ENCODE peak calls at places on chromosomes 16 and 17, in five cellular contexts. One of them, this sample, is unnamed.

GRCh38 chr17:75250009-75250471 is 11.4 kb downstream of the GGA3 start:
- DNase-seq in T-helper 1 cell: peak
- DNase-seq in HuH-7: no peak
- DNase-seq in HEK293T: no peak
- DNase-seq in NCI-H446: no peak
- DNase-seq in this sample: no peak

GRCh38 chr17:58352843-58353719 is 1.1 kb upstream of the SUPT4H1 start:
- DNase-seq in T-helper 1 cell: no peak
- DNase-seq in HuH-7: no peak
- DNase-seq in HEK293T: peak
- DNase-seq in NCI-H446: no peak
- DNase-seq in this sample: no peak

GRCh38 chr16:2585651-2586081 is 47.8 kb downstream of the PDPK1 start:
- DNase-seq in T-helper 1 cell: no peak
- DNase-seq in HuH-7: no peak
- DNase-seq in HEK293T: no peak
- DNase-seq in NCI-H446: no peak
- DNase-seq in this sample: no peak

GRCh38 chr17:17506181-17506741 is 10.1 kb upstream of the RASD1 start:
- DNase-seq in T-helper 1 cell: no peak
- DNase-seq in HuH-7: no peak
- DNase-seq in HEK293T: no peak
- DNase-seq in NCI-H446: no peak
- DNase-seq in this sample: no peak

GRCh38 chr17:42194133-42194899 is at the start of gene GHDC:
- DNase-seq in T-helper 1 cell: peak
- DNase-seq in HuH-7: peak
- DNase-seq in HEK293T: peak
- DNase-seq in NCI-H446: peak
- DNase-seq in this sample: peak

GRCh38 chr16:23920446-23920845 is 84.7 kb downstream of the PRKCB start:
- DNase-seq in T-helper 1 cell: no peak
- DNase-seq in HuH-7: no peak
- DNase-seq in HEK293T: no peak
- DNase-seq in NCI-H446: no peak
- DNase-seq in this sample: no peak

GRCh38 chr16:49183911-49184310 is 97.7 kb downstream of the CBLN1 start:
- DNase-seq in T-helper 1 cell: no peak
- DNase-seq in HuH-7: peak
- DNase-seq in HEK293T: peak
- DNase-seq in NCI-H446: peak
- DNase-seq in this sample: no peak

GRCh38 chr16:53282975-53283946 is 151.0 kb upstream of the RBL2 start:
- DNase-seq in T-helper 1 cell: no peak
- DNase-seq in HuH-7: peak
- DNase-seq in HEK293T: peak
- DNase-seq in NCI-H446: peak
- DNase-seq in this sample: peak

GRCh38 chr16:85479972-85480726 is 133.0 kb upstream of the GSE1 start:
- DNase-seq in T-helper 1 cell: no peak
- DNase-seq in HuH-7: peak
- DNase-seq in HEK293T: peak
- DNase-seq in NCI-H446: no peak
- DNase-seq in this sample: no peak

GRCh38 chr16:27752241-27752640 is 202.3 kb downstream of the KATNIP start:
- DNase-seq in T-helper 1 cell: no peak
- DNase-seq in HuH-7: no peak
- DNase-seq in HEK293T: no peak
- DNase-seq in NCI-H446: no peak
- DNase-seq in this sample: no peak

GRCh38 chr16:49921791-49922456 is 66.0 kb upstream of the ZNF423 start:
- DNase-seq in T-helper 1 cell: no peak
- DNase-seq in HuH-7: peak
- DNase-seq in HEK293T: peak
- DNase-seq in NCI-H446: peak
- DNase-seq in this sample: peak

GRCh38 chr16:10961231-10961630 is 16.9 kb downstream of the CLEC16A start:
- DNase-seq in T-helper 1 cell: no peak
- DNase-seq in HuH-7: no peak
- DNase-seq in HEK293T: no peak
- DNase-seq in NCI-H446: no peak
- DNase-seq in this sample: no peak

GRCh38 chr17:44191941-44192496 is 5.2 kb downstream of the TMUB2 start:
- DNase-seq in T-helper 1 cell: no peak
- DNase-seq in HuH-7: no peak
- DNase-seq in HEK293T: no peak
- DNase-seq in NCI-H446: no peak
- DNase-seq in this sample: no peak

GRCh38 chr16:4649744-4650442 is 25.3 kb downstream of the MGRN1 start:
- DNase-seq in T-helper 1 cell: no peak
- DNase-seq in HuH-7: no peak
- DNase-seq in HEK293T: no peak
- DNase-seq in NCI-H446: no peak
- DNase-seq in this sample: no peak

GRCh38 chr16:3695610-3696369 is 21.5 kb downstream of the TRAP1 start:
- DNase-seq in T-helper 1 cell: no peak
- DNase-seq in HuH-7: peak
- DNase-seq in HEK293T: no peak
- DNase-seq in NCI-H446: no peak
- DNase-seq in this sample: no peak

GRCh38 chr16:71927383-71927782 is 32.1 kb downstream of the IST1 start:
- DNase-seq in T-helper 1 cell: no peak
- DNase-seq in HuH-7: no peak
- DNase-seq in HEK293T: no peak
- DNase-seq in NCI-H446: peak
- DNase-seq in this sample: peak

GRCh38 chr17:29884995-29885394 is 45.0 kb downstream of the SSH2 start:
- DNase-seq in T-helper 1 cell: no peak
- DNase-seq in HuH-7: no peak
- DNase-seq in HEK293T: no peak
- DNase-seq in NCI-H446: no peak
- DNase-seq in this sample: no peak

GRCh38 chr17:67181825-67182224 is 63.2 kb downstream of the HELZ start:
- DNase-seq in T-helper 1 cell: no peak
- DNase-seq in HuH-7: no peak
- DNase-seq in HEK293T: no peak
- DNase-seq in NCI-H446: no peak
- DNase-seq in this sample: no peak

GRCh38 chr16:19116711-19117449 is 3.1 kb downstream of the ITPRIPL2 start:
- DNase-seq in T-helper 1 cell: no peak
- DNase-seq in HuH-7: no peak
- DNase-seq in HEK293T: no peak
- DNase-seq in NCI-H446: no peak
- DNase-seq in this sample: no peak

GRCh38 chr17:62444063-62444462 is 20.4 kb downstream of the METTL2A start:
- DNase-seq in T-helper 1 cell: no peak
- DNase-seq in HuH-7: no peak
- DNase-seq in HEK293T: no peak
- DNase-seq in NCI-H446: no peak
- DNase-seq in this sample: no peak

GRCh38 chr16:678858-679807 is 1.1 kb upstream of the STUB1 start:
- DNase-seq in T-helper 1 cell: peak
- DNase-seq in HuH-7: no peak
- DNase-seq in HEK293T: peak
- DNase-seq in NCI-H446: peak
- DNase-seq in this sample: peak

GRCh38 chr16:63457869-63458268 is 1421.6 kb upstream of the CDH8 start:
- DNase-seq in T-helper 1 cell: no peak
- DNase-seq in HuH-7: no peak
- DNase-seq in HEK293T: no peak
- DNase-seq in NCI-H446: no peak
- DNase-seq in this sample: no peak

GRCh38 chr17:82937411-82938371 is 97.9 kb upstream of the ZNF750 start:
- DNase-seq in T-helper 1 cell: no peak
- DNase-seq in HuH-7: no peak
- DNase-seq in HEK293T: no peak
- DNase-seq in NCI-H446: no peak
- DNase-seq in this sample: no peak

GRCh38 chr17:39196820-39197331 is 593 bp downstream of the CACNB1 start:
- DNase-seq in T-helper 1 cell: no peak
- DNase-seq in HuH-7: no peak
- DNase-seq in HEK293T: no peak
- DNase-seq in NCI-H446: peak
- DNase-seq in this sample: no peak

GRCh38 chr17:40284085-40284713 is 3.5 kb upstream of the CDC6 start:
- DNase-seq in T-helper 1 cell: no peak
- DNase-seq in HuH-7: no peak
- DNase-seq in HEK293T: no peak
- DNase-seq in NCI-H446: no peak
- DNase-seq in this sample: no peak

GRCh38 chr16:84438971-84439696 is 65.3 kb downstream of the MEAK7 start:
- DNase-seq in T-helper 1 cell: no peak
- DNase-seq in HuH-7: no peak
- DNase-seq in HEK293T: no peak
- DNase-seq in NCI-H446: no peak
- DNase-seq in this sample: no peak

GRCh38 chr17:11693284-11693683 is 95.0 kb downstream of the DNAH9 start:
- DNase-seq in T-helper 1 cell: no peak
- DNase-seq in HuH-7: no peak
- DNase-seq in HEK293T: no peak
- DNase-seq in NCI-H446: no peak
- DNase-seq in this sample: no peak

GRCh38 chr16:88331989-88332920 is 50.5 kb upstream of the ZNF469 start:
- DNase-seq in T-helper 1 cell: no peak
- DNase-seq in HuH-7: no peak
- DNase-seq in HEK293T: no peak
- DNase-seq in NCI-H446: no peak
- DNase-seq in this sample: no peak

GRCh38 chr17:57255776-57256681 is at the start of gene MSI2:
- DNase-seq in T-helper 1 cell: peak
- DNase-seq in HuH-7: peak
- DNase-seq in HEK293T: peak
- DNase-seq in NCI-H446: peak
- DNase-seq in this sample: peak

GRCh38 chr16:24045641-24046040 is 209.9 kb downstream of the PRKCB start:
- DNase-seq in T-helper 1 cell: no peak
- DNase-seq in HuH-7: peak
- DNase-seq in HEK293T: peak
- DNase-seq in NCI-H446: no peak
- DNase-seq in this sample: no peak

GRCh38 chr17:7004398-7005253 is 7.8 kb upstream of the RNASEK start:
- DNase-seq in T-helper 1 cell: no peak
- DNase-seq in HuH-7: peak
- DNase-seq in HEK293T: peak
- DNase-seq in NCI-H446: peak
- DNase-seq in this sample: no peak

GRCh38 chr16:79571753-79572544 is 28.6 kb downstream of the MAF start:
- DNase-seq in T-helper 1 cell: no peak
- DNase-seq in HuH-7: no peak
- DNase-seq in HEK293T: no peak
- DNase-seq in NCI-H446: no peak
- DNase-seq in this sample: no peak

GRCh38 chr16:56246051-56246817 is 54.9 kb downstream of the GNAO1 start:
- DNase-seq in T-helper 1 cell: no peak
- DNase-seq in HuH-7: no peak
- DNase-seq in HEK293T: no peak
- DNase-seq in NCI-H446: no peak
- DNase-seq in this sample: no peak

GRCh38 chr17:40598928-40599627 is 33.8 kb upstream of the CCR7 start:
- DNase-seq in T-helper 1 cell: peak
- DNase-seq in HuH-7: no peak
- DNase-seq in HEK293T: no peak
- DNase-seq in NCI-H446: no peak
- DNase-seq in this sample: no peak